ENCODE peak calls at places on chromosome 16, in five cellular contexts. One of them, this sample, is unnamed.

GRCh38 chr16:77211880-77212735 is 12.9 kb downstream of the SYCE1L start:
- DNase-seq in CD4-positive, alpha-beta T cell: peak
- DNase-seq in caudate nucleus: no peak
- DNase-seq in GM23338: peak
- DNase-seq in mesendoderm: peak
- DNase-seq in this sample: peak

GRCh38 chr16:31875112-31875803 is 1.7 kb downstream of the ZNF267 start:
- DNase-seq in GM23338: no peak
- DNase-seq in mesendoderm: peak
- DNase-seq in caudate nucleus: no peak
- DNase-seq in CD4-positive, alpha-beta T cell: no peak
- DNase-seq in this sample: no peak

GRCh38 chr16:15976929-15977637 is 27.7 kb downstream of the ABCC1 start:
- DNase-seq in CD4-positive, alpha-beta T cell: no peak
- DNase-seq in caudate nucleus: no peak
- DNase-seq in GM23338: no peak
- DNase-seq in mesendoderm: no peak
- DNase-seq in this sample: peak

GRCh38 chr16:31409433-31409832 is 16.3 kb downstream of the ITGAD start:
- DNase-seq in mesendoderm: no peak
- DNase-seq in caudate nucleus: no peak
- DNase-seq in CD4-positive, alpha-beta T cell: no peak
- DNase-seq in GM23338: no peak
- DNase-seq in this sample: peak

GRCh38 chr16:11586856-11587642 is at the start of gene LITAF:
- DNase-seq in GM23338: peak
- DNase-seq in caudate nucleus: peak
- DNase-seq in mesendoderm: peak
- DNase-seq in CD4-positive, alpha-beta T cell: peak
- DNase-seq in this sample: peak

GRCh38 chr16:13234999-13235398 is 333.6 kb downstream of the SHISA9 start:
- DNase-seq in CD4-positive, alpha-beta T cell: no peak
- DNase-seq in mesendoderm: no peak
- DNase-seq in GM23338: no peak
- DNase-seq in caudate nucleus: no peak
- DNase-seq in this sample: no peak

GRCh38 chr16:54460254-54460860 is 173.8 kb upstream of the IRX3 start:
- DNase-seq in caudate nucleus: no peak
- DNase-seq in CD4-positive, alpha-beta T cell: no peak
- DNase-seq in mesendoderm: no peak
- DNase-seq in GM23338: no peak
- DNase-seq in this sample: peak

GRCh38 chr16:13923703-13924298 is 3.8 kb downstream of the ERCC4 start:
- DNase-seq in mesendoderm: peak
- DNase-seq in caudate nucleus: no peak
- DNase-seq in CD4-positive, alpha-beta T cell: no peak
- DNase-seq in GM23338: peak
- DNase-seq in this sample: peak

GRCh38 chr16:19497181-19497580 is 24.7 kb downstream of the GDE1 start:
- DNase-seq in GM23338: no peak
- DNase-seq in mesendoderm: no peak
- DNase-seq in CD4-positive, alpha-beta T cell: no peak
- DNase-seq in caudate nucleus: no peak
- DNase-seq in this sample: no peak

GRCh38 chr16:85734311-85735017 is 16.4 kb downstream of the C16orf74 start:
- DNase-seq in GM23338: no peak
- DNase-seq in CD4-positive, alpha-beta T cell: no peak
- DNase-seq in caudate nucleus: no peak
- DNase-seq in mesendoderm: no peak
- DNase-seq in this sample: no peak

GRCh38 chr16:85735946-85736345 is 14.9 kb downstream of the C16orf74 start:
- DNase-seq in caudate nucleus: no peak
- DNase-seq in CD4-positive, alpha-beta T cell: no peak
- DNase-seq in mesendoderm: no peak
- DNase-seq in GM23338: no peak
- DNase-seq in this sample: no peak

GRCh38 chr16:85735225-85735722 is 15.6 kb downstream of the C16orf74 start:
- DNase-seq in mesendoderm: no peak
- DNase-seq in GM23338: no peak
- DNase-seq in CD4-positive, alpha-beta T cell: peak
- DNase-seq in caudate nucleus: no peak
- DNase-seq in this sample: no peak

GRCh38 chr16:85733155-85733838 is 17.6 kb downstream of the C16orf74 start:
- DNase-seq in caudate nucleus: no peak
- DNase-seq in mesendoderm: no peak
- DNase-seq in GM23338: no peak
- DNase-seq in CD4-positive, alpha-beta T cell: no peak
- DNase-seq in this sample: no peak

GRCh38 chr16:85733839-85734170 is 17.1 kb downstream of the C16orf74 start:
- DNase-seq in mesendoderm: peak
- DNase-seq in caudate nucleus: no peak
- DNase-seq in CD4-positive, alpha-beta T cell: no peak
- DNase-seq in GM23338: peak
- DNase-seq in this sample: no peak
- H3K27ac ChIP-seq in mesendoderm: no peak
- H3K27ac ChIP-seq in caudate nucleus: no peak
- H3K27ac ChIP-seq in CD4-positive, alpha-beta T cell: no peak
- H3K27ac ChIP-seq in GM23338: no peak
- H3K27ac ChIP-seq in this sample: no peak

GRCh38 chr16:46972429-46972970 is 974 bp downstream of the DNAJA2 start:
- DNase-seq in caudate nucleus: no peak
- DNase-seq in mesendoderm: no peak
- DNase-seq in CD4-positive, alpha-beta T cell: no peak
- DNase-seq in GM23338: peak
- DNase-seq in this sample: peak
- H3K27ac ChIP-seq in caudate nucleus: peak
- H3K27ac ChIP-seq in mesendoderm: peak
- H3K27ac ChIP-seq in CD4-positive, alpha-beta T cell: peak
- H3K27ac ChIP-seq in GM23338: peak
- H3K27ac ChIP-seq in this sample: peak

GRCh38 chr16:87701066-87701425 is 64.7 kb downstream of the KLHDC4 start:
- DNase-seq in CD4-positive, alpha-beta T cell: no peak
- DNase-seq in caudate nucleus: no peak
- DNase-seq in mesendoderm: no peak
- DNase-seq in GM23338: no peak
- DNase-seq in this sample: no peak
- H3K27ac ChIP-seq in CD4-positive, alpha-beta T cell: peak
- H3K27ac ChIP-seq in caudate nucleus: no peak
- H3K27ac ChIP-seq in mesendoderm: no peak
- H3K27ac ChIP-seq in GM23338: no peak
- H3K27ac ChIP-seq in this sample: no peak

GRCh38 chr16:85027968-85028637 is 508 bp downstream of the KIAA0513 start:
- DNase-seq in CD4-positive, alpha-beta T cell: peak
- DNase-seq in GM23338: peak
- DNase-seq in mesendoderm: no peak
- DNase-seq in caudate nucleus: no peak
- DNase-seq in this sample: no peak
- H3K27ac ChIP-seq in CD4-positive, alpha-beta T cell: peak
- H3K27ac ChIP-seq in GM23338: no peak
- H3K27ac ChIP-seq in mesendoderm: no peak
- H3K27ac ChIP-seq in caudate nucleus: peak
- H3K27ac ChIP-seq in this sample: peak

GRCh38 chr16:57986196-57986595 is 14.3 kb downstream of the ZNF319 start:
- DNase-seq in mesendoderm: no peak
- DNase-seq in caudate nucleus: no peak
- DNase-seq in CD4-positive, alpha-beta T cell: no peak
- DNase-seq in GM23338: no peak
- DNase-seq in this sample: no peak

GRCh38 chr16:57985204-57986121 is 14.5 kb upstream of the CNGB1 start:
- DNase-seq in CD4-positive, alpha-beta T cell: no peak
- DNase-seq in caudate nucleus: no peak
- DNase-seq in mesendoderm: peak
- DNase-seq in GM23338: peak
- DNase-seq in this sample: no peak

GRCh38 chr16:57987441-57988177 is 12.9 kb downstream of the ZNF319 start:
- DNase-seq in CD4-positive, alpha-beta T cell: no peak
- DNase-seq in caudate nucleus: no peak
- DNase-seq in mesendoderm: no peak
- DNase-seq in GM23338: no peak
- DNase-seq in this sample: no peak

GRCh38 chr16:57982345-57982744 is 11.4 kb upstream of the CNGB1 start:
- DNase-seq in CD4-positive, alpha-beta T cell: no peak
- DNase-seq in caudate nucleus: no peak
- DNase-seq in GM23338: no peak
- DNase-seq in mesendoderm: no peak
- DNase-seq in this sample: no peak

DNA sequence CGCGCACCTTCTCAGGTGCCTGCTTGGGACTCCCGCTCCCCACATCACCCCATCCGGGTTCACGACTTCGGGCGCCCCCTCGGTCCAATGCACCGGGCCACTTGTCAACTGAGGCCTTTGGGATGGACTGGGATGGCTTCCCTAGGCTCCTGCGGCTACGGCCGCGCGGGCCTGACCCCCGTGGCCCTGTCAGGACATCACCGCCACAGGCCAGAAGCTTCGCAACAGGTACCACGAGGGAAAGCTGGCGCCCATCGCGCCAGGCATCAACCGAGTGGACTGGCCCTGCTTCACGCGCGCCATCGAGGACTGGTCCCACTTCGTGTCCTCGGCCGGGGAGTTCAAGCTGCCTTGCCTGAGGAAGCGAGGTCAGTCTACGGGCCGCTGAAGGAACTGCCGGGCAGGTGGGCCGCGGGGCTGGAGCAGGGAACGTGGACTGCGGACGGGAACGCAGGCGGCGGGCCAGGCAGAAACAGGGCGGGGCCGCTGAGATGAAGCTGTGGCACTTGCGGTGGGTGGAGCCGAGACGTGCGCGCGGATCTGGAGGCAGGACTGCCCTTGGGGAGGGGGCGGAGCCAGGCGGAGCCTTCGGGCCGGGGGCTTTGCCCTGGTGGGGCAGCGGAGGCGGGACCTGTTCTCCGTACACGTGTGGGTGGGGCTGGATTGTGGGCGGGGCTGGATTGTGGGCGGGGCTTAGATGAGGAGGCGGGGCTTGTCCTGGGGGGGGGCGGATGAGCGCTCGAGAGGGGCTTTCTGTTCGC is 13.7 kb upstream of the CNGB1 start:
- DNase-seq in mesendoderm: peak
- DNase-seq in GM23338: peak
- DNase-seq in CD4-positive, alpha-beta T cell: peak
- DNase-seq in caudate nucleus: peak
- DNase-seq in this sample: peak
- H3K27ac ChIP-seq in mesendoderm: no peak
- H3K27ac ChIP-seq in GM23338: no peak
- H3K27ac ChIP-seq in CD4-positive, alpha-beta T cell: peak
- H3K27ac ChIP-seq in caudate nucleus: no peak
- H3K27ac ChIP-seq in this sample: no peak

GRCh38 chr16:50696126-50696525 is 2.7 kb downstream of the NOD2 start:
- DNase-seq in GM23338: no peak
- DNase-seq in CD4-positive, alpha-beta T cell: no peak
- DNase-seq in mesendoderm: no peak
- DNase-seq in caudate nucleus: no peak
- DNase-seq in this sample: no peak

GRCh38 chr16:50699345-50700159 is 6.1 kb downstream of the NOD2 start:
- DNase-seq in caudate nucleus: no peak
- DNase-seq in CD4-positive, alpha-beta T cell: no peak
- DNase-seq in mesendoderm: peak
- DNase-seq in GM23338: no peak
- DNase-seq in this sample: no peak

GRCh38 chr16:50697421-50697715 is 4.0 kb downstream of the NOD2 start:
- DNase-seq in mesendoderm: no peak
- DNase-seq in GM23338: no peak
- DNase-seq in CD4-positive, alpha-beta T cell: no peak
- DNase-seq in caudate nucleus: no peak
- DNase-seq in this sample: no peak

GRCh38 chr16:50696575-50697420 is 3.4 kb downstream of the NOD2 start:
- DNase-seq in GM23338: no peak
- DNase-seq in CD4-positive, alpha-beta T cell: peak
- DNase-seq in caudate nucleus: no peak
- DNase-seq in mesendoderm: no peak
- DNase-seq in this sample: peak

DNA sequence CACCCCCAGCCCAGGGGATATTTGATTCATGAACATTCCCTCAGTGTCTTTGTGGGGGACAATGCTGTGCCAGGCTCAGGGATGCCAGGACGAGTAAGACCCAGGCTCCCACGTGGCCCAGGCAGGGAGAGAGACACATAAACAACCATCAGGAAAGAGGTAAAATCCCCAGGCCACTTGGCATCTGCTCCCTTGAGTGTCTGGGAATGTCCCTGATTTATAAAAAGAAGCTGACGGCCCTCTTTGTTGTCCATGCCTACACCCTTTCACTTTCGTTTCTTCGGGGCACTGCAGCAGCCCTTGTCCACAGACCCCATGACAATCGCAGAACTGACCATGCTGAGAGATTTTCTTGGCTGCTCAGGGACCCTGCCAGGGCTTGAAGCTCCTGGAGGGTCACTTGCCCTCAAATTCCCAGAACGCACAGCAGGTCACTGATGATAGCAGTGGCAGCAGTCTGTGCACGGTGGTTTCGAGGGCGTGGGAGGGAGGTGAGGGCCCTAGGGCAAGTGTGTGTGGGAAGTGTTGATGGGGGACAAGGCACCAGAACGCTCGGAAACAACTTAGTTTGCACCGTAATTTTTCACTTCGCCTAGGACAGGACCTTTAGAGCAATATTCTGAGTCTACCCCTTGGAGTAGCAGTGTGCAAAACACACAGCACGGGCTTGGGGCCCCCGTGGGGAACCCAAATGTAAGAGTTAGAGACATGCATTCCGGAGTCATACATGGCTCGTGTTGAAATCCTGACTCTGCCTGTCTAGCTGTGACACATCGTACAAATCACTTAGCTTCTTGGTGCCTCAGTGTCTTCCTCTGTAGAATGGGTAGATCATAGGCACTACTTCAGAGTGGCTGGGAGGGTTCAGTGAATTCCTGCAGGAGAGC is 4.7 kb downstream of the NOD2 start:
- DNase-seq in CD4-positive, alpha-beta T cell: no peak
- DNase-seq in caudate nucleus: no peak
- DNase-seq in mesendoderm: no peak
- DNase-seq in GM23338: no peak
- DNase-seq in this sample: peak
- H3K27ac ChIP-seq in CD4-positive, alpha-beta T cell: peak
- H3K27ac ChIP-seq in caudate nucleus: peak
- H3K27ac ChIP-seq in mesendoderm: no peak
- H3K27ac ChIP-seq in GM23338: no peak
- H3K27ac ChIP-seq in this sample: no peak

DNA sequence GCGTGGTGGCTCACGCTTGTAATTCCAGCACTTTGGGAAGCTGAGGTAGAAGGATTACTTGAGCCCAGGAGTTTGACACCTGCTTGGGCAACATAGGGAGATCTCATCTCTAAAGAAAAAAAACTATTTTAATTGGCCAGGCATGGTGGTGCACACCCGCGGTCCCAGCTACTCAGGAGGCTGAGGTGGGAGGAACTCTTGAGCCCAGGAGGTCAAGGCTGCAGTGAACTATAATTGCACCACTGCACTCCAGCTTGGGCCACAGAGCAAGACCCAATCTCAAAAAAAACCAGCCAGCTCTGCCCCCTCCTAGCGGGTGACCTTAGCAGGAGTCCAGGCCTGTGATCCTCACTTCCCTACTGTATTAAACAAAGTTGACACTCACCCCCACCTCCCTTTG is 5.9 kb upstream of the HS3ST6 start:
- DNase-seq in CD4-positive, alpha-beta T cell: no peak
- DNase-seq in mesendoderm: no peak
- DNase-seq in caudate nucleus: no peak
- DNase-seq in GM23338: no peak
- DNase-seq in this sample: no peak
- H3K27ac ChIP-seq in CD4-positive, alpha-beta T cell: no peak
- H3K27ac ChIP-seq in mesendoderm: no peak
- H3K27ac ChIP-seq in caudate nucleus: no peak
- H3K27ac ChIP-seq in GM23338: no peak
- H3K27ac ChIP-seq in this sample: no peak